ENCODE peak calls at places on chromosomes 13 and 19, in six cellular contexts. S is tibial nerve, C is ovary, N is A549, V is transverse colon, W is upper lobe of left lung. U is an unnamed sample.
A peak's percentile ranks its signal among the peaks of the same experiment; 100 is the strongest.

GRCh38 chr13:65940720-65941119 is 1289.4 kb downstream of the PCDH9 start:
- DNase-seq in N (no peak), V (no peak), C (no peak), W (no peak), S (no peak), U (no peak)

GRCh38 chr13:110221331-110221730 is 85.6 kb downstream of the COL4A1 start:
- DNase-seq in S (no peak), C (no peak), V (no peak), N (no peak), W (no peak), U (no peak)

GRCh38 chr13:112769615-112770014 is 79.8 kb downstream of the ATP11A start:
- DNase-seq in C (no peak), S (no peak), N (no peak), V (no peak), W (peak; percentile 19), U (no peak)

GRCh38 chr19:28694812-28695211 is 518.1 kb downstream of the UQCRFS1 start:
- DNase-seq in C (no peak), W (no peak), V (no peak), N (no peak), S (no peak), U (no peak)

GRCh38 chr19:36939153-36939552 is 23.0 kb downstream of the ZNF568 start:
- DNase-seq in V (no peak), N (no peak), C (no peak), S (no peak), W (no peak), U (no peak)

GRCh38 chr19:46408611-46409039 is 4.7 kb downstream of the CCDC8 start:
- DNase-seq in N (no peak), V (peak; percentile 51), W (peak; percentile 92), S (no peak), C (peak; percentile 80), U (peak; percentile 48)

GRCh38 chr13:107421028-107421427 is 794.3 kb downstream of the LIG4 start:
- DNase-seq in N (no peak), V (no peak), C (no peak), W (no peak), S (no peak), U (no peak)

GRCh38 chr13:68185767-68186166 is 955.6 kb upstream of the PCDH9 start:
- DNase-seq in N (no peak), C (no peak), W (no peak), S (no peak), V (no peak), U (no peak)

GRCh38 chr13:112616586-112617381 is 28.8 kb upstream of the TUBGCP3 start:
- DNase-seq in S (no peak), V (no peak), N (peak; percentile 51), W (peak; percentile 39), C (no peak), U (no peak)

GRCh38 chr19:3785464-3785937 is 680 bp downstream of the MATK start:
- DNase-seq in W (no peak), N (no peak), C (no peak), V (no peak), S (no peak), U (no peak)

GRCh38 chr19:34193439-34193838 is 21.1 kb downstream of the LSM14A start:
- DNase-seq in V (no peak), C (no peak), W (no peak), N (no peak), S (no peak), U (no peak)

GRCh38 chr13:20400774-20401173 is 124.9 kb downstream of the CRYL1 start:
- DNase-seq in V (no peak), N (no peak), W (peak; percentile 19), C (no peak), S (no peak), U (peak; percentile 3)

GRCh38 chr13:113651511-113652403 is 6.2 kb downstream of the ATP4B start:
- DNase-seq in W (peak; percentile 20), V (peak; percentile 4), N (no peak), C (peak; percentile 9), S (peak; percentile 9), U (peak; percentile 24)

GRCh38 chr13:94712812-94713555 is 639 bp upstream of the SOX21 start:
- DNase-seq in W (no peak), C (peak; percentile 33), V (no peak), S (no peak), N (peak; percentile 55), U (peak; percentile 78)

GRCh38 chr19:10227215-10227971 is 3.7 kb downstream of the S1PR2 start:
- DNase-seq in S (peak; percentile 51), V (no peak), C (peak; percentile 57), W (no peak), N (no peak), U (no peak)
- TF ChIP-seq CTCF in S (no peak), V (no peak), C (no peak), W (no peak), N (no peak), U (no peak)

DNA sequence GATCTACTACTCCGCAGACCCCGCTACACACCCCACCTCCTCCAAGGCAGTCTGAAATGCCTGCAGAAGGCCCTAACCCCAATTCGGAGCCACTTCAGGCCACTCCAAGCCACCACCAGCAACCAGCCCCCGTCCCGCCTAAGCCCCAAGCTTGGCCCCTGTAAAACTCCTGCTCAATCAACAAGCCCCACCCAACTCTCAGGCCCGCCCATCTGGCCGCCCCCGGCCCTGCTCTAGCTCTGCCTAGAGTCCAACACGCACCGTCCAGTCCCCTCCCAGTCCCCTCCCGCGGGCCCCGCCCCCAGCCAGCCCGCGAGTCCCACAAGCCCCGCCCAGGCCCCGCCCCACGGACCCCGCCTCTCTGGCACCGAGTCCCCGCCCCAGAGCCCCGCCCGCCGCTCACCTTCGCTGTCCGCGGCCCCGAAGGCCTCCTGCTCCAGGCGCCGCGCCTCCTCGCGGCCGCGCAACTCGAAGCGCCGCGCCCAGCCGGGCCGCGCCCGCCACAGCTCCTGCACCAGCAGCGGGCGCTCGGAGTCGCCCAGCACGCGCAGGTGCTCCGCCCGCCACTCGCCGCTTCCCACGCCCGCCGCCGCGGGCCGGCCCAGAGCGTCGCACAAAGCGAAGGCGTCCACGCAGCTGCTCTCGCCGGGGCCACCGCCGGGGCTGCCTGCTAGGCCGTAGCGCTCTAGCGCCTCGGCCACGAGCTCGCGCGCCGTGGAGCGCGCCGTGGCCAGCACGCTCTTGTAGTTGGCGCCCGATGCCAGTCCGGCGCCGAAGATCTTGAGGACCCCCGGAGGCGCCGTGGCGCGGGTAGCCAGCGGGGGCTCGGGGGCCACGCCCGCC is 1.6 kb downstream of the RASIP1 start:
- DNase-seq in S (peak; percentile 77), V (peak; percentile 97), W (peak; percentile 95), N (peak; percentile 95), C (peak; percentile 94), U (peak; percentile 96)
- TF ChIP-seq EP300 in S (no peak), V (no peak), W (no peak), N (no peak), C (no peak), U (no peak)

GRCh38 chr19:43934055-43934984 is 762 bp downstream of the ZNF45 start:
- DNase-seq in W (no peak), N (peak; percentile 28), V (no peak), C (no peak), S (no peak), U (no peak)
- TF ChIP-seq CTCF in W (no peak), N (no peak), V (no peak), C (no peak), S (no peak), U (no peak)

GRCh38 chr19:55253264-55253663 is 5.6 kb downstream of the PPP6R1 start:
- DNase-seq in W (no peak), N (no peak), S (no peak), C (no peak), V (no peak), U (no peak)

GRCh38 chr19:55253842-55254624 is 4.8 kb downstream of the PPP6R1 start:
- DNase-seq in S (no peak), V (peak; percentile 69), C (no peak), N (no peak), W (no peak), U (peak; percentile 45)

GRCh38 chr19:55252760-55253159 is 6.1 kb downstream of the PPP6R1 start:
- DNase-seq in W (no peak), C (no peak), V (no peak), S (no peak), N (no peak), U (no peak)

GRCh38 chr19:55255618-55256423 is 3.0 kb downstream of the PPP6R1 start:
- DNase-seq in N (peak; percentile 58), W (no peak), S (no peak), C (no peak), V (peak; percentile 42), U (peak; percentile 46)

DNA sequence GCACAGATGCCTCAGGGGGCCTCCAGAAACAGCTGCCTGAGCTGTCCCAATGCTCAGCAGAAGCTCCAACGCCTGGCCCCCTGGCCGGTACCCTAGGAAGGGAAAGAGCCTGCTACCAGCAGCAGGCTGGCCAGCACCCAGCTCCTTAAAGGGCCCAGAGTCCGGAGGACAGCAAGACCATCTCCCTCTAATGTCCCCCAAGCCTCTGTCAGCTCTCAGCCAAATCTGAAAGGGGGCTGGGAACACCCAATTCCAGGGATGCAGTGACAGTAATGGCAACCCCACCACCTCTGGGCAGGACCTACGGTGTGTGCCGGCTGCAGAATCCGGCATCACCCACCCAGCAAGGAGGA is 4.2 kb downstream of the PPP6R1 start:
- DNase-seq in N (no peak), S (no peak), W (no peak), C (no peak), V (no peak), U (no peak)
- TF ChIP-seq EP300 in N (no peak), S (no peak), W (no peak), C (no peak), V (no peak), U (no peak)

GRCh38 chr13:71320452-71320851 is 546.6 kb downstream of the DACH1 start:
- DNase-seq in V (no peak), S (no peak), C (no peak), W (no peak), N (peak; percentile 17), U (no peak)
- TF ChIP-seq CTCF in V (peak; percentile 30), S (no peak), C (no peak), W (peak; percentile 29), N (no peak), U (no peak)

GRCh38 chr13:105642511-105642958 is 892.9 kb downstream of the EFNB2 start:
- DNase-seq in W (no peak), S (no peak), V (no peak), N (peak; percentile 64), C (no peak), U (no peak)

GRCh38 chr13:105638446-105638845 is 897.0 kb downstream of the EFNB2 start:
- DNase-seq in W (no peak), C (no peak), S (no peak), V (no peak), N (no peak), U (no peak)

GRCh38 chr13:105643966-105644365 is 891.5 kb downstream of the EFNB2 start:
- DNase-seq in N (no peak), V (no peak), W (no peak), C (no peak), S (no peak), U (no peak)
- TF ChIP-seq EP300 in N (no peak), V (no peak), W (no peak), C (no peak), S (no peak), U (no peak)

DNA sequence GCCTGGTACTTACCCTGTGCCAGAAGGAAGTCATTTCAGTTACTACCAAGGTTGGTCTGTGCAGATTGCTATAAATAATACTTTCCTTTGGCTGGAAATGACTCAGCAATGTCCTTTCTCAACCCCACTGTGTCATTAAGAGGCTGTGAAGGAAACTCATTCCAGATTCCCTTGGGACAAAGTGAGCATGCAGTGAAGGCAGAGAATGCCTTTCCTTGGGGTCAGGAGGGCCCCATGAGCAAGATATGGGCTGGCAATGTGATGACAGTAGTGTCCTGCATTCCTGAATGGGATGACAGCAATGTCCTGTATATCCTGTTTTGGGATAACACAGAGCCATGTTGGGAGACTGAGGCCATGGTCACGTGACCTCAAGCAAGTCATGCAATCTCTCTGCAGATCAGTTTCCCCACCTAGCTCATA is 213.1 kb upstream of the TMTC4 start:
- DNase-seq in W (no peak), C (no peak), V (no peak), N (peak; percentile 24), S (no peak), U (no peak)
- TF ChIP-seq CTCF in W (no peak), C (no peak), V (no peak), N (no peak), S (no peak), U (no peak)

GRCh38 chr19:10380311-10381102 is at the start of gene TYK2:
- DNase-seq in W (peak; percentile 97), N (peak; percentile 96), V (peak; percentile 98), C (peak; percentile 99), S (peak; percentile 97), U (peak; percentile 97)
- TF ChIP-seq EP300 in W (no peak), N (no peak), V (no peak), C (no peak), S (peak; percentile 87), U (no peak)